ENCODE peak calls at places on chromosomes 11 and 22, in four cellular contexts. X is HAP-1, K is adrenal gland, M is left ventricle myocardium inferior. J is an unnamed sample.

GRCh38 chr11:120400564-120401364 is 64.6 kb downstream of the ARHGEF12 start:
- DNase-seq in X (peak; percentile 20), K (peak; percentile 65), M (no peak), J (peak; percentile 80)

GRCh38 chr11:62542111-62542745 is 4.4 kb downstream of the AHNAK start:
- DNase-seq in X (no peak), K (no peak), M (no peak), J (no peak)

GRCh38 chr11:44726278-44727113 is at the start of gene TSPAN18:
- DNase-seq in X (peak; percentile 39), K (peak; percentile 53), M (peak; percentile 31), J (no peak)

GRCh38 chr11:130653838-130654601 is 205.6 kb downstream of the ADAMTS15 start:
- DNase-seq in X (no peak), K (peak; percentile 86), M (peak; percentile 86), J (peak; percentile 90)

GRCh38 chr22:30717331-30717921 is 22.8 kb downstream of the OSBP2 start:
- DNase-seq in X (no peak), K (peak; percentile 85), M (no peak), J (peak; percentile 76)

GRCh38 chr11:24748261-24748660 is 251.4 kb downstream of the LUZP2 start:
- DNase-seq in X (no peak), K (no peak), M (no peak), J (no peak)

GRCh38 chr11:37724305-37724704 is 1126.3 kb upstream of the RAG2 start:
- DNase-seq in X (no peak), K (no peak), M (no peak), J (no peak)

GRCh38 chr11:8357891-8358566 is 94.4 kb upstream of the LMO1 start:
- DNase-seq in X (no peak), K (no peak), M (no peak), J (no peak)

GRCh38 chr11:16795146-16795545 is 56.7 kb downstream of the C11orf58 start:
- DNase-seq in X (no peak), K (peak; percentile 39), M (no peak), J (no peak)

GRCh38 chr22:35399114-35399677 is 744 bp upstream of the MCM5 start:
- DNase-seq in X (no peak), K (no peak), M (no peak), J (no peak)

GRCh38 chr22:39592104-39593060 is 21.8 kb downstream of the CACNA1I start:
- DNase-seq in X (no peak), K (peak; percentile 97), M (no peak), J (peak; percentile 82)

GRCh38 chr11:128904872-128905344 is 13.8 kb downstream of the KCNJ5 start:
- DNase-seq in X (peak; percentile 86), K (peak; percentile 37), M (peak; percentile 48), J (no peak)

GRCh38 chr22:46007848-46008261 is 30.9 kb upstream of the WNT7B start:
- DNase-seq in X (no peak), K (no peak), M (peak; percentile 86), J (peak; percentile 98)

GRCh38 chr11:115939726-115940421 is 435.7 kb upstream of the CADM1 start:
- DNase-seq in X (no peak), K (no peak), M (no peak), J (no peak)

GRCh38 chr22:41664951-41665350 is 23.7 kb downstream of the SNU13 start:
- DNase-seq in X (no peak), K (no peak), M (no peak), J (no peak)

GRCh38 chr11:12235945-12236743 is 125.8 kb downstream of the MICAL2 start:
- DNase-seq in X (peak; percentile 13), K (peak; percentile 22), M (no peak), J (no peak)

GRCh38 chr11:28110108-28110838 is 2.1 kb downstream of the METTL15 start:
- DNase-seq in X (peak; percentile 82), K (peak; percentile 77), M (peak; percentile 68), J (peak; percentile 79)

GRCh38 chr11:118886681-118887111 is 3.0 kb downstream of the CXCR5 start:
- DNase-seq in X (no peak), K (no peak), M (no peak), J (no peak)

GRCh38 chr11:116879789-116880402 is 42.5 kb upstream of the APOA1 start:
- DNase-seq in X (peak; percentile 20), K (peak; percentile 47), M (no peak), J (no peak)

GRCh38 chr11:69563306-69563705 is 77.7 kb upstream of the CCND1 start:
- DNase-seq in X (no peak), K (no peak), M (no peak), J (no peak)

GRCh38 chr11:120908521-120909181 is 115.3 kb upstream of the TBCEL start:
- DNase-seq in X (no peak), K (no peak), M (no peak), J (no peak)

GRCh38 chr11:68371176-68372041 is 59.0 kb downstream of the LRP5 start:
- DNase-seq in X (no peak), K (peak; percentile 73), M (peak; percentile 66), J (no peak)

GRCh38 chr11:18322818-18323570 is 627 bp downstream of the GTF2H1 start:
- DNase-seq in X (peak; percentile 13), K (no peak), M (no peak), J (no peak)

GRCh38 chr11:91272089-91272488 is 952.5 kb upstream of the FAT3 start:
- DNase-seq in X (no peak), K (no peak), M (no peak), J (no peak)

GRCh38 chr11:2529173-2529572 is 84.4 kb downstream of the KCNQ1 start:
- DNase-seq in X (no peak), K (no peak), M (no peak), J (no peak)
- H3K4me3 ChIP-seq in X (no peak overlapping the region), K (no peak overlapping the region), M (no peak overlapping the region), J (no peak overlapping the region)

DNA sequence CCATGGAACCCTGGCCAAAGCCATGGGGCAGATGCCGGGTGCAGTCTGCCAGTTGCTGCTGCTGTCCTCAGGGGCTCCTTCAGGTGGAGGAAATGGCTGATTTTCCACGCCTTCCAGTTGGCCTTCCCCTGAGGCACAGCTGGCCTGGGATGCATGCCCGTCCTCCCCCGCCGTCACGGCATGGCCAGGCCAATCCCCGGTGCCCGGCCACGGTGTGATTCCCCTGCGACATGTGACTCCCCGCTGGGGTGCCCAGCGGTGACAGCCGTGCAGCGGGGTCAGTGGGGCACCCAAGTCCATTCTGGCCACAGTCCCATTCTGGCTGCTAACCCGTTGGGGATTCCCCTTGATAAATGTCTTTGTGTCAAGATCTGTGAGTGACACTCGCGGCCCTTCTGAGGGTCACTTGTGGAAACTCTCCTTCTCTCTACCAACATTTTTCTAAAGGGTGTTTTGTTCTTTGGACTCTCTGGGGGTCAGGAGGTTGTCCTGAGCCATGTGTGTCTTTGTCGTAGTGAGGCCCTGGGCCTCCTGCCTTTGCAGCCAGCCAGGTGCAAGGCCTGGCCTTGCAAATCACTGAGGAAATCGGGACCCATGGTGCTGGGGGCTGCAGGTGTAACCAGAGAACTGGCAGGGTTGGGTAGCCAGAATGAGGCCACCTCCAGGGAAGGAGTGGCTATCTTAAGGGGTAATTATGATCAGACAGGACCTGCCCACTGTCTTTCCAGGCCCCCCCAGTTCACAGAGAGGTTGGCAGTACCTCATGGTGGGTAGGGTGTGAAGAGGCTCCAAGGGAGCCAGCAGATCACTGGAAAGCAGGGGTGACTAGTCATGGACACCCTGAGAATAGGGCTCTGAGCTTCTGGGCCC is 37.1 kb downstream of the KCNQ1OT1 start:
- DNase-seq in X (no peak), K (no peak), M (no peak), J (no peak)
- H3K9me3 ChIP-seq in X (no peaks in the 10 kb centered on the region), K (no peaks in the 10 kb centered on the region), M (peaks cover 51% of the 10 kb centered on the region), J (peaks cover 11% of the 10 kb centered on the region)

GRCh38 chr11:74462009-74462408 is 5.3 kb downstream of the KCNE3 start:
- DNase-seq in X (peak; percentile 20), K (peak; percentile 86), M (peak; percentile 84), J (no peak)
- H3K4me3 ChIP-seq in X (no peak overlapping the region), K (no peak overlapping the region), M (peak overlapping the region; percentile 52), J (no peak overlapping the region)

GRCh38 chr22:47600281-47600680 is 837.8 kb downstream of the TBC1D22A start:
- DNase-seq in X (no peak), K (no peak), M (no peak), J (no peak)
- H3K9me3 ChIP-seq in X (no peaks in the 10 kb centered on the region), K (no peaks in the 10 kb centered on the region), M (peaks cover 2% of the 10 kb centered on the region), J (no peaks in the 10 kb centered on the region)

GRCh38 chr22:20017622-20017958 is 967 bp upstream of the ARVCF start:
- DNase-seq in X (no peak), K (no peak), M (no peak), J (no peak)
- H3K4me3 ChIP-seq in X (peak overlapping the region; percentile 67), K (no peak overlapping the region), M (peak overlapping the region; percentile 92), J (no peak overlapping the region)

GRCh38 chr11:1419811-1420210 is 30.1 kb downstream of the BRSK2 start:
- DNase-seq in X (no peak), K (no peak), M (no peak), J (no peak)
- H3K9me3 ChIP-seq in X (peaks cover 25% of the 10 kb centered on the region), K (no peaks in the 10 kb centered on the region), M (peaks cover 49% of the 10 kb centered on the region), J (peaks cover 22% of the 10 kb centered on the region)

DNA sequence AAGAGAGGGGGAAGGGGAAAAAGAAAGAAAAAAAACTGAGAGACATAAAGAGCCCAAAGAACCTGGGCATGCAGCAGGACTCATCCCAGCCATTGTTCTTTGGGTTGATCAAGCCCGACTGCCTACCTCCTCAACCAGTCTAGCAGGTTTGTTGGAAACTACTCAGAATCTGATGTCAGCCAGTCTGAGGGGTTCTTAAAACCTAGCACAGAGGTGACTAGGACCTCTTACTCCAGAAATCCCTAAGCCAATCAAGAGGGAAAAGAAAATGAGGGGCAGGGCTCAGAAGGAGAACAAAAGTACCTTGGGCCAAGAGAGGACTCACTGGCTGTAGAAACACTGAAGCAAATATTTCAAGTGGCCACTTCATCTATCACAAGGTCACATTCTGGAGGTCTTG is 228.0 kb downstream of the AASDHPPT start:
- DNase-seq in X (no peak), K (no peak), M (no peak), J (no peak)
- H3K4me3 ChIP-seq in X (no peak overlapping the region), K (no peak overlapping the region), M (no peak overlapping the region), J (no peak overlapping the region)

GRCh38 chr22:47333625-47334024 is 571.2 kb downstream of the TBC1D22A start:
- DNase-seq in X (no peak), K (no peak), M (no peak), J (peak; percentile 86)
- H3K9me3 ChIP-seq in X (no peaks in the 10 kb centered on the region), K (no peaks in the 10 kb centered on the region), M (peaks cover 11% of the 10 kb centered on the region), J (peaks cover 7% of the 10 kb centered on the region)

GRCh38 chr22:24494182-24494534 is 974 bp upstream of the UPB1 start:
- DNase-seq in X (no peak), K (no peak), M (no peak), J (no peak)
- H3K4me3 ChIP-seq in X (no peak overlapping the region), K (no peak overlapping the region), M (peak overlapping the region; percentile 51), J (no peak overlapping the region)

DNA sequence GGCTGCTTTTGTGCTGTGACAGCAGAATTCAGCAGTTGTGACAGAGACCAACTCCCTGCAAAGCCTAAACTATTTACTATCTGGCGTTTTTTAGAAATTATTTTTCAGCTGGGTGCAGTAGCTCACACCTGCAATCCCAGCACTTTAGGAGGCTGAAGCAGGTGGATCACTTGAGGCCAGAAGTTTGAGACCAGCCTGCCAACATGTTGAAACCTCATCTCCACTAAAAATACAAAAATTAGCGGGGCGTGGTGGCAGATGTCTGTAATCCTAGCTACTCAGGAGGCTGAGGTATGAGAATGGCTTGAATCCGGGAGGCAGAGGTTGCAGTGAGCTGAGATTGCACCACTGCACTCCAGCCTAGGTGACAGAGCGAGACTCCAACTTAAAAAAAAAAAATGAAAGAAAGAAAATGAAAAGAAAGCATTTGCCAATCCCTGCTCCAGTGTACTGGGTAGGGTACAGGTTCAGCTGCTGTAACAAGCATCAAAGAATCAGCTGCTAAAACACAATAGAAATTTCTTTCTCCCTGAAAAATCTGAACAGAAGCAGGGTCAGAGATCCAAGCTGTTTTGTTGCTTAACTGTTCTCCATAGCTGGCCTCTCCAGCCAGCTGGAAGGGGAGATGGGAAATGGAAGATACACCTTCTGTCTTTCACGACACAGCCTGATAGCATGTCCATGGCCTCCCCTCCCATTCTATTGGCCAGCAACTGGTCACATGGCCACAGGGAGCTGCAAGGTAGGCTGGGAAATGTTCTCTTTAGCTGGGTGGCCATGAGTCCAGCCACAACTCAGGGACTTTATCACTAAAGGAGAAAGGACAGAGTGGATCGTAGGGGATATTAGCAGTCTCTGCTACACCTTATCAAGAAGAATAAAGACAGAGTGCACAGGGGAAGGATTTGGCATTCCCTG is 8.5 kb upstream of the NCF4 start:
- DNase-seq in X (no peak), K (no peak), M (no peak), J (no peak)
- H3K9me3 ChIP-seq in X (no peaks in the 10 kb centered on the region), K (no peaks in the 10 kb centered on the region), M (no peaks in the 10 kb centered on the region), J (peaks cover 2% of the 10 kb centered on the region)

J was measured in MG63.